ENCODE peak calls at places on chromosomes 12 and 14, in six cellular contexts. W is fibroblast of villous mesenchyme, E is AG10803, H is GM12878, B is AG04449, T is left ventricle myocardium inferior. Q is an unnamed sample.
A peak's percentile ranks its signal among the peaks of the same experiment; 100 is the strongest.

GRCh38 chr14:54087376-54087775 is 130.8 kb upstream of the BMP4 start:
- DNase-seq in W (peak; percentile 75), E (no peak), H (no peak), B (no peak), T (no peak), Q (no peak)

GRCh38 chr14:21525995-21526671 is at the start of gene SALL2:
- DNase-seq in W (peak; percentile 70), E (peak; percentile 22), H (peak; percentile 21), B (no peak), T (peak; percentile 75), Q (peak; percentile 23)

GRCh38 chr12:115752913-115753726 is 524.4 kb downstream of the MED13L start:
- DNase-seq in W (peak; percentile 84), E (peak; percentile 78), H (peak; percentile 12), B (peak; percentile 17), T (no peak), Q (peak; percentile 80)

GRCh38 chr14:104249092-104249491 is 110.7 kb downstream of the KIF26A start:
- DNase-seq in W (no peak), E (no peak), H (no peak), B (no peak), T (no peak), Q (no peak)

GRCh38 chr12:11916113-11916512 is 154.6 kb upstream of the BCL2L14 start:
- DNase-seq in W (no peak), E (no peak), H (no peak), B (no peak), T (no peak), Q (no peak)

GRCh38 chr12:26896913-26897312 is 40.9 kb downstream of the INTS13 start:
- DNase-seq in W (no peak), E (no peak), H (no peak), B (no peak), T (no peak), Q (no peak)

GRCh38 chr12:82756303-82756702 is 69.6 kb downstream of the TMTC2 start:
- DNase-seq in W (no peak), E (no peak), H (no peak), B (no peak), T (no peak), Q (no peak)

GRCh38 chr14:59772252-59772651 is 98.3 kb downstream of the RTN1 start:
- DNase-seq in W (no peak), E (no peak), H (no peak), B (no peak), T (no peak), Q (no peak)

GRCh38 chr12:54082402-54082892 is 28.8 kb downstream of the HOXC4 start:
- DNase-seq in W (peak; percentile 25), E (no peak), H (no peak), B (no peak), T (no peak), Q (no peak)

GRCh38 chr12:47155457-47156166 is 75.9 kb upstream of the AMIGO2 start:
- DNase-seq in W (peak; percentile 30), E (peak; percentile 45), H (no peak), B (no peak), T (no peak), Q (no peak)

GRCh38 chr14:99527427-99528076 is 46.3 kb downstream of the CCNK start:
- DNase-seq in W (no peak), E (no peak), H (no peak), B (no peak), T (no peak), Q (no peak)

GRCh38 chr12:82055391-82055790 is 296.2 kb upstream of the PPFIA2 start:
- DNase-seq in W (no peak), E (no peak), H (no peak), B (no peak), T (no peak), Q (no peak)

GRCh38 chr12:76519538-76519937 is 40.0 kb downstream of the OSBPL8 start:
- DNase-seq in W (no peak), E (no peak), H (no peak), B (no peak), T (no peak), Q (no peak)

GRCh38 chr14:32306549-32306948 is 22.5 kb upstream of the AKAP6 start:
- DNase-seq in W (no peak), E (no peak), H (no peak), B (no peak), T (no peak), Q (no peak)

GRCh38 chr12:112011685-112012084 is 1.3 kb downstream of the TMEM116 start:
- DNase-seq in W (no peak), E (no peak), H (no peak), B (no peak), T (no peak), Q (no peak)

GRCh38 chr14:25132734-25133422 is 82.9 kb upstream of the STXBP6 start:
- DNase-seq in W (peak; percentile 65), E (peak; percentile 62), H (no peak), B (no peak), T (peak; percentile 51), Q (no peak)

GRCh38 chr14:74126315-74126714 is 41.6 kb downstream of the LIN52 start:
- DNase-seq in W (no peak), E (no peak), H (no peak), B (no peak), T (no peak), Q (no peak)

GRCh38 chr12:120249875-120250795 is 15.4 kb downstream of the PXN start:
- DNase-seq in W (no peak), E (no peak), H (no peak), B (no peak), T (peak; percentile 90), Q (no peak)

GRCh38 chr12:50537538-50537919 is 32.7 kb downstream of the DIP2B start:
- DNase-seq in W (no peak), E (peak; percentile 58), H (no peak), B (no peak), T (no peak), Q (no peak)

GRCh38 chr12:19826988-19827550 is 387.8 kb downstream of the AEBP2 start:
- DNase-seq in W (peak; percentile 39), E (no peak), H (no peak), B (no peak), T (no peak), Q (no peak)

GRCh38 chr12:126182619-126183236 is 1117.5 kb downstream of the AACS start:
- DNase-seq in W (peak; percentile 2), E (peak; percentile 21), H (no peak), B (no peak), T (no peak), Q (peak; percentile 46)

GRCh38 chr14:59359451-59360124 is 105.6 kb downstream of the GPR135 start:
- DNase-seq in W (no peak), E (peak; percentile 23), H (peak; percentile 26), B (no peak), T (no peak), Q (no peak)

GRCh38 chr14:63659726-63660125 is 18.1 kb upstream of the WDR89 start:
- DNase-seq in W (no peak), E (no peak), H (no peak), B (no peak), T (no peak), Q (no peak)

GRCh38 chr12:53217930-53218307 is 10.9 kb upstream of the ITGB7 start:
- DNase-seq in W (no peak), E (peak; percentile 31), H (no peak), B (no peak), T (no peak), Q (no peak)

GRCh38 chr14:21913759-21914158 is 240.1 kb upstream of the OR4E1 start:
- DNase-seq in W (peak; percentile 71), E (peak; percentile 28), H (peak; percentile 8), B (no peak), T (no peak), Q (peak; percentile 3)

GRCh38 chr12:100576311-100577036 is 3.0 kb downstream of the GAS2L3 start:
- DNase-seq in W (peak; percentile 95), E (peak; percentile 75), H (no peak), B (peak; percentile 51), T (no peak), Q (no peak)

GRCh38 chr14:24630872-24631477 is 3.0 kb downstream of the GZMB start:
- DNase-seq in W (peak; percentile 20), E (peak; percentile 47), H (no peak), B (no peak), T (no peak), Q (no peak)

GRCh38 chr14:52063107-52063506 is 5.8 kb downstream of the NID2 start:
- DNase-seq in W (no peak), E (no peak), H (no peak), B (no peak), T (peak; percentile 43), Q (no peak)
- TF ChIP-seq CTCF in W (no peak), E (no peak), H (no peak), B (no peak), T (no peak), Q (no peak)

DNA sequence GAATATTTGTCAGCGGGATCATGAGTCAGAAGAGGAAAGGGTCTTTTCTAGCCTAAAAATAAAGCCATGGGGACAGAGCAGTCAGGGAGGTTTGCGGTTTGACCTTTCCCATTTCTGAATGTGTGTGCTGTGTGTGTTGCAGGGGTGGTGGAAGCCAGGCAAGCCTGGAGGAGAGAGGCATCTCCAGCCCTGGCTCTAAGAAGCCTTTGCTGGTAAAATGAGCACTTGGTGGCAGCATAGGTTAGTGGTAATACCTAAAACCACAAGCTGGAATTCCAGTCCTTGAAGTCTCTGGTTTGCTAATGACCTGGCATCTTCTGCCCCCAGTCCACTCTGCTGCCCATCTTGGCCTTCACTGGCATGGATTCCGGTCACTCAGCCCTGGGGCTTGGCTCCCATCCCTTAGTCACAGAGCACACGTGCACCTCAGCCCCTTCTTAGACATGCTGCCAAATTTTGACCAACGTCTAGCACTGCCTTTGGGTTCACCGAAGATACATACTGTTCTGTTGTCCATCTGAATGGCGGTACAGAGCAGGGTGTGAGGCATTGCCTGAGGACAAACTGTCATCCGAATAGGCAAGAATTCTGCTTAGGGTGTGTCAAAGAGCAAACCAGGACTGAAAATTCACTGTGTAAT is 52.7 kb downstream of the KCNA5 start:
- DNase-seq in W (peak; percentile 19), E (peak; percentile 80), H (no peak), B (no peak), T (no peak), Q (no peak)
- TF ChIP-seq CTCF in W (no peak), E (peak; percentile 40), H (no peak), B (peak; percentile 8), T (peak; percentile 36), Q (peak; percentile 15)

GRCh38 chr14:50335389-50335788 is 23.3 kb downstream of the DMAC2L start:
- DNase-seq in W (peak; percentile 75), E (peak; percentile 59), H (no peak), B (no peak), T (peak; percentile 26), Q (no peak)
- TF ChIP-seq CTCF in W (no peak), E (peak; percentile 25), H (no peak), B (no peak), T (no peak), Q (no peak)

GRCh38 chr14:100559455-100559854 is 27.8 kb downstream of the BEGAIN start:
- DNase-seq in W (no peak), E (no peak), H (no peak), B (no peak), T (no peak), Q (no peak)
- TF ChIP-seq CTCF in W (no peak), E (no peak), H (no peak), B (no peak), T (no peak), Q (no peak)

GRCh38 chr12:124767075-124767821 is 96.4 kb downstream of the SCARB1 start:
- DNase-seq in W (peak; percentile 73), E (peak; percentile 51), H (peak; percentile 67), B (no peak), T (peak; percentile 85), Q (no peak)
- TF ChIP-seq CTCF in W (peak; percentile 95), E (peak; percentile 86), H (peak; percentile 96), B (peak; percentile 98), T (peak; percentile 100), Q (peak; percentile 95)

Q was measured in AG09319.